ENCODE peak calls at places on chromosome 17, in four cellular contexts. S, B, O and U are unnamed samples.

GRCh38 chr17:82429824-82430223 is 11.4 kb upstream of the OGFOD3 start:
- DNase-seq in S (no peak), B (no peak), O (no peak), U (no peak)

GRCh38 chr17:65027305-65027704 is 29.2 kb downstream of the GNA13 start:
- DNase-seq in S (peak), B (peak), O (peak), U (peak)

GRCh38 chr17:38600906-38601305 is 4.8 kb downstream of the SRCIN1 start:
- DNase-seq in S (peak), B (no peak), O (no peak), U (no peak)

GRCh38 chr17:44314869-44315661 is 6.7 kb downstream of the RUNDC3A start:
- DNase-seq in S (peak), B (no peak), O (peak), U (no peak)

GRCh38 chr17:80034977-80035686 is 540 bp downstream of the TBC1D16 start:
- DNase-seq in S (peak), B (peak), O (no peak), U (peak)

GRCh38 chr17:58202859-58203258 is 10.3 kb downstream of the EPX start:
- DNase-seq in S (no peak), B (no peak), O (no peak), U (no peak)

GRCh38 chr17:83012161-83012800 is 67.1 kb upstream of the METRNL start:
- DNase-seq in S (no peak), B (no peak), O (no peak), U (no peak)

GRCh38 chr17:82126479-82127314 is 28.7 kb upstream of the FASN start:
- DNase-seq in S (no peak), B (no peak), O (no peak), U (peak)

GRCh38 chr17:32350662-32351418 is 883 bp downstream of the ZNF207 start:
- DNase-seq in S (no peak), B (peak), O (no peak), U (peak)

GRCh38 chr17:17030515-17031211 is 11.6 kb upstream of the MPRIP start:
- DNase-seq in S (no peak), B (no peak), O (no peak), U (no peak)

GRCh38 chr17:36777118-36777517 is 160.2 kb upstream of the LHX1 start:
- DNase-seq in S (no peak), B (peak), O (no peak), U (no peak)

GRCh38 chr17:64063766-64064224 is 43.4 kb upstream of the ICAM2 start:
- DNase-seq in S (peak), B (peak), O (peak), U (peak)

GRCh38 chr17:10036511-10037061 is 131.5 kb upstream of the RCVRN start:
- DNase-seq in S (no peak), B (no peak), O (no peak), U (no peak)

GRCh38 chr17:77696151-77696719 is 262.3 kb upstream of the TNRC6C start:
- DNase-seq in S (no peak), B (no peak), O (no peak), U (no peak)

GRCh38 chr17:72151565-72152391 is 31.0 kb downstream of the SOX9 start:
- DNase-seq in S (peak), B (peak), O (peak), U (no peak)

GRCh38 chr17:1906622-1907021 is 76.8 kb downstream of the RPA1 start:
- DNase-seq in S (peak), B (peak), O (no peak), U (no peak)

GRCh38 chr17:79948918-79949645 is 86.6 kb downstream of the TBC1D16 start:
- DNase-seq in S (peak), B (no peak), O (no peak), U (no peak)

GRCh38 chr17:4768281-4768680 is 3.4 kb upstream of the TM4SF5 start:
- DNase-seq in S (no peak), B (no peak), O (no peak), U (no peak)

GRCh38 chr17:45756266-45756989 is 27.7 kb upstream of the CRHR1 start:
- DNase-seq in S (peak), B (no peak), O (no peak), U (no peak)

GRCh38 chr17:63694974-63695773 is 4.8 kb downstream of the LIMD2 start:
- DNase-seq in S (no peak), B (no peak), O (no peak), U (no peak)

GRCh38 chr17:69834494-69834893 is 240.5 kb upstream of the KCNJ16 start:
- DNase-seq in S (no peak), B (no peak), O (no peak), U (no peak)

GRCh38 chr17:71985111-71986039 is 135.4 kb upstream of the SOX9 start:
- DNase-seq in S (no peak), B (no peak), O (no peak), U (no peak)

GRCh38 chr17:83005639-83006038 is 73.8 kb upstream of the METRNL start:
- DNase-seq in S (no peak), B (no peak), O (no peak), U (no peak)

GRCh38 chr17:21176996-21177395 is 37.0 kb downstream of the TMEM11 start:
- DNase-seq in S (no peak), B (no peak), O (no peak), U (no peak)

GRCh38 chr17:81120695-81121621 is 44.3 kb upstream of the PVALEF start:
- DNase-seq in S (no peak), B (no peak), O (no peak), U (no peak)

GRCh38 chr17:81491193-81491592 is 21.4 kb downstream of the ACTG1 start:
- DNase-seq in S (no peak), B (no peak), O (no peak), U (no peak)

GRCh38 chr17:80260791-80261158 is at the start of gene RNF213:
- DNase-seq in S (no peak), B (peak), O (peak), U (peak)

GRCh38 chr17:61179316-61179715 is 220.3 kb upstream of the TBX2 start:
- DNase-seq in S (peak), B (no peak), O (no peak), U (no peak)

GRCh38 chr17:41792835-41793748 is 6.6 kb upstream of the JUP start:
- DNase-seq in S (peak), B (peak), O (peak), U (no peak)

GRCh38 chr17:17739388-17740066 is 58.3 kb downstream of the RAI1 start:
- DNase-seq in S (peak), B (peak), O (peak), U (no peak)

GRCh38 chr17:75602644-75603043 is 15.0 kb downstream of the MYO15B start:
- DNase-seq in S (no peak), B (no peak), O (no peak), U (no peak)

GRCh38 chr17:30824002-30824355 is 513 bp downstream of the CRLF3 start:
- DNase-seq in S (no peak), B (no peak), O (peak), U (no peak)